ENCODE peak calls at places on chromosomes 4 and X, in four cellular contexts. One of them, this sample, is unnamed.

GRCh38 chr4:13522282-13523104 is 21.8 kb downstream of the NKX3-2 start:
- DNase-seq in activated T-helper 1 cell treated with anti-CD3 and anti-CD28 coated beads, Interleukin-12 subunit alpha, Interleukin-12 subunit beta, Interleukin-2, Interleukin-4 antibody, amounts not matched to agents 30 ng/mL and 10 ng/mL and 1 ng/mL, durations not matched to agents 14 hours and 24 hours and 36 hours: no peak
- DNase-seq in lung: no peak
- DNase-seq in NCI-H1694: no peak
- DNase-seq in this sample: no peak

GRCh38 chrX:72125331-72126047 is 6.2 kb downstream of the RTL5 start:
- DNase-seq in activated T-helper 1 cell treated with anti-CD3 and anti-CD28 coated beads, Interleukin-12 subunit alpha, Interleukin-12 subunit beta, Interleukin-2, Interleukin-4 antibody, amounts not matched to agents 30 ng/mL and 10 ng/mL and 1 ng/mL, durations not matched to agents 14 hours and 24 hours and 36 hours: no peak
- DNase-seq in lung: no peak
- DNase-seq in NCI-H1694: no peak
- DNase-seq in this sample: no peak

GRCh38 chr4:77636902-77637301 is 31.3 kb downstream of the CXCL13 start:
- DNase-seq in activated T-helper 1 cell treated with anti-CD3 and anti-CD28 coated beads, Interleukin-12 subunit alpha, Interleukin-12 subunit beta, Interleukin-2, Interleukin-4 antibody, amounts not matched to agents 30 ng/mL and 10 ng/mL and 1 ng/mL, durations not matched to agents 14 hours and 24 hours and 36 hours: no peak
- DNase-seq in lung: no peak
- DNase-seq in NCI-H1694: no peak
- DNase-seq in this sample: peak; percentile 36

GRCh38 chrX:23394421-23394820 is 59.8 kb downstream of the PTCHD1 start:
- DNase-seq in activated T-helper 1 cell treated with anti-CD3 and anti-CD28 coated beads, Interleukin-12 subunit alpha, Interleukin-12 subunit beta, Interleukin-2, Interleukin-4 antibody, amounts not matched to agents 30 ng/mL and 10 ng/mL and 1 ng/mL, durations not matched to agents 14 hours and 24 hours and 36 hours: no peak
- DNase-seq in lung: peak; percentile 38
- DNase-seq in NCI-H1694: no peak
- DNase-seq in this sample: no peak

GRCh38 chr4:114598191-114599121 is at the start of gene UGT8:
- DNase-seq in activated T-helper 1 cell treated with anti-CD3 and anti-CD28 coated beads, Interleukin-12 subunit alpha, Interleukin-12 subunit beta, Interleukin-2, Interleukin-4 antibody, amounts not matched to agents 30 ng/mL and 10 ng/mL and 1 ng/mL, durations not matched to agents 14 hours and 24 hours and 36 hours: no peak
- DNase-seq in lung: peak; percentile 72
- DNase-seq in NCI-H1694: peak; percentile 21
- DNase-seq in this sample: peak; percentile 91

GRCh38 chr4:18684932-18685331 is 663.4 kb upstream of the LCORL start:
- DNase-seq in activated T-helper 1 cell treated with anti-CD3 and anti-CD28 coated beads, Interleukin-12 subunit alpha, Interleukin-12 subunit beta, Interleukin-2, Interleukin-4 antibody, amounts not matched to agents 30 ng/mL and 10 ng/mL and 1 ng/mL, durations not matched to agents 14 hours and 24 hours and 36 hours: no peak
- DNase-seq in lung: no peak
- DNase-seq in NCI-H1694: no peak
- DNase-seq in this sample: no peak

GRCh38 chr4:61561028-61561427 is 360.9 kb downstream of the ADGRL3 start:
- DNase-seq in activated T-helper 1 cell treated with anti-CD3 and anti-CD28 coated beads, Interleukin-12 subunit alpha, Interleukin-12 subunit beta, Interleukin-2, Interleukin-4 antibody, amounts not matched to agents 30 ng/mL and 10 ng/mL and 1 ng/mL, durations not matched to agents 14 hours and 24 hours and 36 hours: no peak
- DNase-seq in lung: no peak
- DNase-seq in NCI-H1694: no peak
- DNase-seq in this sample: no peak

GRCh38 chrX:123859828-123860505 is at the start of gene XIAP:
- DNase-seq in activated T-helper 1 cell treated with anti-CD3 and anti-CD28 coated beads, Interleukin-12 subunit alpha, Interleukin-12 subunit beta, Interleukin-2, Interleukin-4 antibody, amounts not matched to agents 30 ng/mL and 10 ng/mL and 1 ng/mL, durations not matched to agents 14 hours and 24 hours and 36 hours: peak; percentile 66
- DNase-seq in lung: peak; percentile 84
- DNase-seq in NCI-H1694: peak; percentile 59
- DNase-seq in this sample: peak; percentile 84

GRCh38 chr4:142656178-142656577 is 189.9 kb downstream of the INPP4B start:
- DNase-seq in activated T-helper 1 cell treated with anti-CD3 and anti-CD28 coated beads, Interleukin-12 subunit alpha, Interleukin-12 subunit beta, Interleukin-2, Interleukin-4 antibody, amounts not matched to agents 30 ng/mL and 10 ng/mL and 1 ng/mL, durations not matched to agents 14 hours and 24 hours and 36 hours: no peak
- DNase-seq in lung: no peak
- DNase-seq in NCI-H1694: no peak
- DNase-seq in this sample: no peak

GRCh38 chr4:66688674-66689073 is 856.6 kb downstream of the CENPC start:
- DNase-seq in activated T-helper 1 cell treated with anti-CD3 and anti-CD28 coated beads, Interleukin-12 subunit alpha, Interleukin-12 subunit beta, Interleukin-2, Interleukin-4 antibody, amounts not matched to agents 30 ng/mL and 10 ng/mL and 1 ng/mL, durations not matched to agents 14 hours and 24 hours and 36 hours: no peak
- DNase-seq in lung: no peak
- DNase-seq in NCI-H1694: peak; percentile 7
- DNase-seq in this sample: no peak

GRCh38 chr4:183261953-183262775 is 57.9 kb downstream of the CLDN22 start:
- DNase-seq in activated T-helper 1 cell treated with anti-CD3 and anti-CD28 coated beads, Interleukin-12 subunit alpha, Interleukin-12 subunit beta, Interleukin-2, Interleukin-4 antibody, amounts not matched to agents 30 ng/mL and 10 ng/mL and 1 ng/mL, durations not matched to agents 14 hours and 24 hours and 36 hours: peak; percentile 56
- DNase-seq in lung: peak; percentile 83
- DNase-seq in NCI-H1694: peak; percentile 59
- DNase-seq in this sample: peak; percentile 84

GRCh38 chr4:114807759-114808404 is 209.3 kb downstream of the UGT8 start:
- DNase-seq in activated T-helper 1 cell treated with anti-CD3 and anti-CD28 coated beads, Interleukin-12 subunit alpha, Interleukin-12 subunit beta, Interleukin-2, Interleukin-4 antibody, amounts not matched to agents 30 ng/mL and 10 ng/mL and 1 ng/mL, durations not matched to agents 14 hours and 24 hours and 36 hours: peak; percentile 1
- DNase-seq in lung: no peak
- DNase-seq in NCI-H1694: no peak
- DNase-seq in this sample: peak; percentile 53

GRCh38 chr4:17475481-17475880 is 36.4 kb downstream of the QDPR start:
- DNase-seq in activated T-helper 1 cell treated with anti-CD3 and anti-CD28 coated beads, Interleukin-12 subunit alpha, Interleukin-12 subunit beta, Interleukin-2, Interleukin-4 antibody, amounts not matched to agents 30 ng/mL and 10 ng/mL and 1 ng/mL, durations not matched to agents 14 hours and 24 hours and 36 hours: no peak
- DNase-seq in lung: no peak
- DNase-seq in NCI-H1694: no peak
- DNase-seq in this sample: no peak

GRCh38 chr4:173526034-173526482 is 4.0 kb downstream of the HAND2 start:
- DNase-seq in activated T-helper 1 cell treated with anti-CD3 and anti-CD28 coated beads, Interleukin-12 subunit alpha, Interleukin-12 subunit beta, Interleukin-2, Interleukin-4 antibody, amounts not matched to agents 30 ng/mL and 10 ng/mL and 1 ng/mL, durations not matched to agents 14 hours and 24 hours and 36 hours: no peak
- DNase-seq in lung: no peak
- DNase-seq in NCI-H1694: no peak
- DNase-seq in this sample: no peak

GRCh38 chr4:66023061-66023460 is 352.8 kb upstream of the EPHA5 start:
- DNase-seq in activated T-helper 1 cell treated with anti-CD3 and anti-CD28 coated beads, Interleukin-12 subunit alpha, Interleukin-12 subunit beta, Interleukin-2, Interleukin-4 antibody, amounts not matched to agents 30 ng/mL and 10 ng/mL and 1 ng/mL, durations not matched to agents 14 hours and 24 hours and 36 hours: no peak
- DNase-seq in lung: no peak
- DNase-seq in NCI-H1694: no peak
- DNase-seq in this sample: no peak

GRCh38 chr4:73222466-73223257 is 35.9 kb downstream of the ANKRD17 start:
- DNase-seq in activated T-helper 1 cell treated with anti-CD3 and anti-CD28 coated beads, Interleukin-12 subunit alpha, Interleukin-12 subunit beta, Interleukin-2, Interleukin-4 antibody, amounts not matched to agents 30 ng/mL and 10 ng/mL and 1 ng/mL, durations not matched to agents 14 hours and 24 hours and 36 hours: peak; percentile 60
- DNase-seq in lung: peak; percentile 59
- DNase-seq in NCI-H1694: peak; percentile 84
- DNase-seq in this sample: no peak

GRCh38 chr4:17595471-17596005 is 18.5 kb downstream of the LAP3 start:
- DNase-seq in activated T-helper 1 cell treated with anti-CD3 and anti-CD28 coated beads, Interleukin-12 subunit alpha, Interleukin-12 subunit beta, Interleukin-2, Interleukin-4 antibody, amounts not matched to agents 30 ng/mL and 10 ng/mL and 1 ng/mL, durations not matched to agents 14 hours and 24 hours and 36 hours: no peak
- DNase-seq in lung: no peak
- DNase-seq in NCI-H1694: no peak
- DNase-seq in this sample: no peak

GRCh38 chrX:97563531-97564133 is 679.9 kb downstream of the RPA4 start:
- DNase-seq in activated T-helper 1 cell treated with anti-CD3 and anti-CD28 coated beads, Interleukin-12 subunit alpha, Interleukin-12 subunit beta, Interleukin-2, Interleukin-4 antibody, amounts not matched to agents 30 ng/mL and 10 ng/mL and 1 ng/mL, durations not matched to agents 14 hours and 24 hours and 36 hours: peak; percentile 28
- DNase-seq in lung: peak; percentile 37
- DNase-seq in NCI-H1694: peak; percentile 18
- DNase-seq in this sample: no peak

GRCh38 chrX:47587091-47587891 is 5.1 kb downstream of the TIMP1 start:
- DNase-seq in activated T-helper 1 cell treated with anti-CD3 and anti-CD28 coated beads, Interleukin-12 subunit alpha, Interleukin-12 subunit beta, Interleukin-2, Interleukin-4 antibody, amounts not matched to agents 30 ng/mL and 10 ng/mL and 1 ng/mL, durations not matched to agents 14 hours and 24 hours and 36 hours: no peak
- DNase-seq in lung: no peak
- DNase-seq in NCI-H1694: no peak
- DNase-seq in this sample: no peak

GRCh38 chr4:118981839-118982381 is 93.3 kb downstream of the SYNPO2 start:
- DNase-seq in activated T-helper 1 cell treated with anti-CD3 and anti-CD28 coated beads, Interleukin-12 subunit alpha, Interleukin-12 subunit beta, Interleukin-2, Interleukin-4 antibody, amounts not matched to agents 30 ng/mL and 10 ng/mL and 1 ng/mL, durations not matched to agents 14 hours and 24 hours and 36 hours: peak; percentile 20
- DNase-seq in lung: peak; percentile 71
- DNase-seq in NCI-H1694: peak; percentile 59
- DNase-seq in this sample: peak; percentile 58

GRCh38 chr4:124151031-124151430 is 561.5 kb downstream of the ANKRD50 start:
- DNase-seq in activated T-helper 1 cell treated with anti-CD3 and anti-CD28 coated beads, Interleukin-12 subunit alpha, Interleukin-12 subunit beta, Interleukin-2, Interleukin-4 antibody, amounts not matched to agents 30 ng/mL and 10 ng/mL and 1 ng/mL, durations not matched to agents 14 hours and 24 hours and 36 hours: no peak
- DNase-seq in lung: no peak
- DNase-seq in NCI-H1694: no peak
- DNase-seq in this sample: no peak

GRCh38 chr4:78592104-78592783 is 40.7 kb downstream of the ANXA3 start:
- DNase-seq in activated T-helper 1 cell treated with anti-CD3 and anti-CD28 coated beads, Interleukin-12 subunit alpha, Interleukin-12 subunit beta, Interleukin-2, Interleukin-4 antibody, amounts not matched to agents 30 ng/mL and 10 ng/mL and 1 ng/mL, durations not matched to agents 14 hours and 24 hours and 36 hours: no peak
- DNase-seq in lung: no peak
- DNase-seq in NCI-H1694: no peak
- DNase-seq in this sample: no peak

GRCh38 chr4:848307-848691 is 22.4 kb upstream of the CPLX1 start:
- DNase-seq in activated T-helper 1 cell treated with anti-CD3 and anti-CD28 coated beads, Interleukin-12 subunit alpha, Interleukin-12 subunit beta, Interleukin-2, Interleukin-4 antibody, amounts not matched to agents 30 ng/mL and 10 ng/mL and 1 ng/mL, durations not matched to agents 14 hours and 24 hours and 36 hours: no peak
- DNase-seq in lung: no peak
- DNase-seq in NCI-H1694: no peak
- DNase-seq in this sample: no peak

GRCh38 chr4:120062663-120063195 is 3.9 kb downstream of the MAD2L1 start:
- DNase-seq in activated T-helper 1 cell treated with anti-CD3 and anti-CD28 coated beads, Interleukin-12 subunit alpha, Interleukin-12 subunit beta, Interleukin-2, Interleukin-4 antibody, amounts not matched to agents 30 ng/mL and 10 ng/mL and 1 ng/mL, durations not matched to agents 14 hours and 24 hours and 36 hours: no peak
- DNase-seq in lung: no peak
- DNase-seq in NCI-H1694: no peak
- DNase-seq in this sample: no peak

GRCh38 chr4:113759696-113760093 is 1.8 kb downstream of the CAMK2D start:
- DNase-seq in activated T-helper 1 cell treated with anti-CD3 and anti-CD28 coated beads, Interleukin-12 subunit alpha, Interleukin-12 subunit beta, Interleukin-2, Interleukin-4 antibody, amounts not matched to agents 30 ng/mL and 10 ng/mL and 1 ng/mL, durations not matched to agents 14 hours and 24 hours and 36 hours: no peak
- DNase-seq in lung: no peak
- DNase-seq in NCI-H1694: no peak
- DNase-seq in this sample: no peak

GRCh38 chr4:34170941-34171340 is 2073.4 kb downstream of the ARAP2 start:
- DNase-seq in activated T-helper 1 cell treated with anti-CD3 and anti-CD28 coated beads, Interleukin-12 subunit alpha, Interleukin-12 subunit beta, Interleukin-2, Interleukin-4 antibody, amounts not matched to agents 30 ng/mL and 10 ng/mL and 1 ng/mL, durations not matched to agents 14 hours and 24 hours and 36 hours: no peak
- DNase-seq in lung: no peak
- DNase-seq in NCI-H1694: no peak
- DNase-seq in this sample: no peak

GRCh38 chrX:43655961-43656494 is at the start of gene MAOA:
- DNase-seq in activated T-helper 1 cell treated with anti-CD3 and anti-CD28 coated beads, Interleukin-12 subunit alpha, Interleukin-12 subunit beta, Interleukin-2, Interleukin-4 antibody, amounts not matched to agents 30 ng/mL and 10 ng/mL and 1 ng/mL, durations not matched to agents 14 hours and 24 hours and 36 hours: no peak
- DNase-seq in lung: peak; percentile 84
- DNase-seq in NCI-H1694: no peak
- DNase-seq in this sample: peak; percentile 86

GRCh38 chr4:76388160-76388908 is 32.6 kb downstream of the CCDC158 start:
- DNase-seq in activated T-helper 1 cell treated with anti-CD3 and anti-CD28 coated beads, Interleukin-12 subunit alpha, Interleukin-12 subunit beta, Interleukin-2, Interleukin-4 antibody, amounts not matched to agents 30 ng/mL and 10 ng/mL and 1 ng/mL, durations not matched to agents 14 hours and 24 hours and 36 hours: no peak
- DNase-seq in lung: no peak
- DNase-seq in NCI-H1694: no peak
- DNase-seq in this sample: no peak

GRCh38 chrX:115232933-115233496 is 881 bp downstream of the LRCH2 start:
- DNase-seq in activated T-helper 1 cell treated with anti-CD3 and anti-CD28 coated beads, Interleukin-12 subunit alpha, Interleukin-12 subunit beta, Interleukin-2, Interleukin-4 antibody, amounts not matched to agents 30 ng/mL and 10 ng/mL and 1 ng/mL, durations not matched to agents 14 hours and 24 hours and 36 hours: no peak
- DNase-seq in lung: no peak
- DNase-seq in NCI-H1694: no peak
- DNase-seq in this sample: no peak

GRCh38 chrX:19670854-19671620 is 155.7 kb upstream of the MAP3K15 start:
- DNase-seq in activated T-helper 1 cell treated with anti-CD3 and anti-CD28 coated beads, Interleukin-12 subunit alpha, Interleukin-12 subunit beta, Interleukin-2, Interleukin-4 antibody, amounts not matched to agents 30 ng/mL and 10 ng/mL and 1 ng/mL, durations not matched to agents 14 hours and 24 hours and 36 hours: no peak
- DNase-seq in lung: no peak
- DNase-seq in NCI-H1694: no peak
- DNase-seq in this sample: no peak

GRCh38 chr4:39544580-39545315 is 17.5 kb upstream of the UGDH start:
- DNase-seq in activated T-helper 1 cell treated with anti-CD3 and anti-CD28 coated beads, Interleukin-12 subunit alpha, Interleukin-12 subunit beta, Interleukin-2, Interleukin-4 antibody, amounts not matched to agents 30 ng/mL and 10 ng/mL and 1 ng/mL, durations not matched to agents 14 hours and 24 hours and 36 hours: no peak
- DNase-seq in lung: no peak
- DNase-seq in NCI-H1694: no peak
- DNase-seq in this sample: no peak

GRCh38 chr4:95107004-95107403 is 349.2 kb downstream of the BMPR1B start:
- DNase-seq in activated T-helper 1 cell treated with anti-CD3 and anti-CD28 coated beads, Interleukin-12 subunit alpha, Interleukin-12 subunit beta, Interleukin-2, Interleukin-4 antibody, amounts not matched to agents 30 ng/mL and 10 ng/mL and 1 ng/mL, durations not matched to agents 14 hours and 24 hours and 36 hours: no peak
- DNase-seq in lung: no peak
- DNase-seq in NCI-H1694: no peak
- DNase-seq in this sample: no peak

GRCh38 chr4:185139736-185140135 is 3.3 kb upstream of the SLC25A4 start:
- DNase-seq in activated T-helper 1 cell treated with anti-CD3 and anti-CD28 coated beads, Interleukin-12 subunit alpha, Interleukin-12 subunit beta, Interleukin-2, Interleukin-4 antibody, amounts not matched to agents 30 ng/mL and 10 ng/mL and 1 ng/mL, durations not matched to agents 14 hours and 24 hours and 36 hours: no peak
- DNase-seq in lung: no peak
- DNase-seq in NCI-H1694: no peak
- DNase-seq in this sample: no peak

GRCh38 chrX:110041980-110042379 is 39.1 kb downstream of the TMEM164 start:
- DNase-seq in activated T-helper 1 cell treated with anti-CD3 and anti-CD28 coated beads, Interleukin-12 subunit alpha, Interleukin-12 subunit beta, Interleukin-2, Interleukin-4 antibody, amounts not matched to agents 30 ng/mL and 10 ng/mL and 1 ng/mL, durations not matched to agents 14 hours and 24 hours and 36 hours: no peak
- DNase-seq in lung: no peak
- DNase-seq in NCI-H1694: no peak
- DNase-seq in this sample: no peak

GRCh38 chr4:168790898-168791297 is 219.2 kb downstream of the CBR4 start:
- DNase-seq in activated T-helper 1 cell treated with anti-CD3 and anti-CD28 coated beads, Interleukin-12 subunit alpha, Interleukin-12 subunit beta, Interleukin-2, Interleukin-4 antibody, amounts not matched to agents 30 ng/mL and 10 ng/mL and 1 ng/mL, durations not matched to agents 14 hours and 24 hours and 36 hours: no peak
- DNase-seq in lung: no peak
- DNase-seq in NCI-H1694: no peak
- DNase-seq in this sample: no peak

GRCh38 chr4:26723216-26723615 is 137.4 kb upstream of the STIM2 start:
- DNase-seq in activated T-helper 1 cell treated with anti-CD3 and anti-CD28 coated beads, Interleukin-12 subunit alpha, Interleukin-12 subunit beta, Interleukin-2, Interleukin-4 antibody, amounts not matched to agents 30 ng/mL and 10 ng/mL and 1 ng/mL, durations not matched to agents 14 hours and 24 hours and 36 hours: no peak
- DNase-seq in lung: no peak
- DNase-seq in NCI-H1694: no peak
- DNase-seq in this sample: no peak

GRCh38 chr4:88938138-88938537 is 118.8 kb downstream of the FAM13A start:
- DNase-seq in activated T-helper 1 cell treated with anti-CD3 and anti-CD28 coated beads, Interleukin-12 subunit alpha, Interleukin-12 subunit beta, Interleukin-2, Interleukin-4 antibody, amounts not matched to agents 30 ng/mL and 10 ng/mL and 1 ng/mL, durations not matched to agents 14 hours and 24 hours and 36 hours: no peak
- DNase-seq in lung: no peak
- DNase-seq in NCI-H1694: no peak
- DNase-seq in this sample: no peak

GRCh38 chr4:149498246-149498645 is 317.4 kb downstream of the IQCM start:
- DNase-seq in activated T-helper 1 cell treated with anti-CD3 and anti-CD28 coated beads, Interleukin-12 subunit alpha, Interleukin-12 subunit beta, Interleukin-2, Interleukin-4 antibody, amounts not matched to agents 30 ng/mL and 10 ng/mL and 1 ng/mL, durations not matched to agents 14 hours and 24 hours and 36 hours: no peak
- DNase-seq in lung: no peak
- DNase-seq in NCI-H1694: no peak
- DNase-seq in this sample: no peak

GRCh38 chrX:1086444-1087409 is 125.7 kb downstream of the CRLF2 start:
- DNase-seq in activated T-helper 1 cell treated with anti-CD3 and anti-CD28 coated beads, Interleukin-12 subunit alpha, Interleukin-12 subunit beta, Interleukin-2, Interleukin-4 antibody, amounts not matched to agents 30 ng/mL and 10 ng/mL and 1 ng/mL, durations not matched to agents 14 hours and 24 hours and 36 hours: no peak
- DNase-seq in lung: no peak
- DNase-seq in NCI-H1694: no peak
- DNase-seq in this sample: no peak

This sample was measured in pancreas.